ENCODE peak calls at places on chromosomes 2 and 18, in four cellular contexts. X, L, F and T are unnamed samples.

GRCh38 chr2:159111346-159111922 is 143.0 kb downstream of the TANC1 start:
- DNase-seq in X (peak), L (no peak), F (no peak), T (no peak)

GRCh38 chr2:37635359-37636208 is 35.9 kb downstream of the CDC42EP3 start:
- DNase-seq in F (peak), L (no peak), X (no peak), T (no peak)

GRCh38 chr2:178211943-178212342 is 17.6 kb downstream of the OSBPL6 start:
- DNase-seq in L (no peak), X (no peak), F (no peak), T (no peak)

GRCh38 chr2:50343157-50343821 is 688.6 kb downstream of the NRXN1 start:
- DNase-seq in F (no peak), X (no peak), L (no peak), T (no peak)

GRCh38 chr18:25467226-25468065 is 115.5 kb upstream of the ZNF521 start:
- DNase-seq in X (no peak), L (no peak), F (no peak), T (no peak)

GRCh38 chr2:234674781-234675201 is 177.9 kb upstream of the ARL4C start:
- DNase-seq in F (no peak), L (no peak), X (peak), T (no peak)

GRCh38 chr2:111196435-111196834 is 75.7 kb downstream of the BCL2L11 start:
- DNase-seq in L (no peak), X (no peak), F (no peak), T (no peak)

GRCh38 chr2:172655838-172656573 is 79.6 kb upstream of the RAPGEF4 start:
- DNase-seq in F (no peak), L (no peak), X (no peak), T (no peak)

GRCh38 chr2:203812294-203813221 is 55.0 kb upstream of the CTLA4 start:
- DNase-seq in L (no peak), X (peak), F (no peak), T (no peak)

GRCh38 chr2:29115797-29116781 is 874 bp downstream of the CLIP4 start:
- DNase-seq in X (no peak), L (no peak), F (peak), T (peak)

GRCh38 chr2:7225848-7226247 is 308.6 kb downstream of the RNF144A start:
- DNase-seq in F (no peak), X (no peak), L (no peak), T (no peak)

GRCh38 chr18:59141294-59142068 is 1.8 kb downstream of the SEC11C start:
- DNase-seq in X (peak), L (no peak), F (no peak), T (no peak)

GRCh38 chr2:202604699-202605098 is 30.1 kb upstream of the FAM117B start:
- DNase-seq in L (no peak), X (no peak), F (peak), T (no peak)

GRCh38 chr2:100796499-100797100 is 23.3 kb upstream of the NPAS2 start:
- DNase-seq in L (no peak), X (peak), F (no peak), T (no peak)

GRCh38 chr2:30037016-30037415 is 109.8 kb upstream of the YPEL5 start:
- DNase-seq in X (no peak), F (no peak), L (no peak), T (no peak)

GRCh38 chr2:127641846-127642510 is 4.0 kb upstream of the GPR17 start:
- DNase-seq in X (no peak), F (no peak), L (no peak), T (no peak)

GRCh38 chr2:185245216-185245615 is 493.4 kb upstream of the FSIP2 start:
- DNase-seq in L (no peak), F (no peak), X (no peak), T (no peak)

GRCh38 chr18:69172046-69172445 is 228.6 kb upstream of the DOK6 start:
- DNase-seq in X (no peak), F (no peak), L (no peak), T (no peak)

GRCh38 chr18:44520981-44521672 is 159.6 kb upstream of the SETBP1 start:
- DNase-seq in L (no peak), F (no peak), X (no peak), T (no peak)

GRCh38 chr2:215637658-215638057 is 201.8 kb upstream of the FN1 start:
- DNase-seq in X (no peak), L (no peak), F (no peak), T (no peak)

GRCh38 chr2:67790622-67791021 is 272.2 kb downstream of the C1D start:
- DNase-seq in X (no peak), L (no peak), F (no peak), T (no peak)

GRCh38 chr2:160306985-160307384 is 106.9 kb upstream of the ITGB6 start:
- DNase-seq in X (no peak), F (no peak), L (no peak), T (no peak)

GRCh38 chr2:183105402-183106134 is 18.7 kb upstream of the NUP35 start:
- DNase-seq in L (no peak), X (no peak), F (no peak), T (no peak)

GRCh38 chr2:72815655-72816268 is 10.1 kb downstream of the EXOC6B start:
- DNase-seq in L (peak), X (peak), F (no peak), T (no peak)

GRCh38 chr2:101200714-101201113 is 49.5 kb upstream of the TBC1D8 start:
- DNase-seq in F (no peak), L (no peak), X (no peak), T (no peak)

GRCh38 chr2:22703286-22703925 is 681.6 kb upstream of the KLHL29 start:
- DNase-seq in L (no peak), F (no peak), X (no peak), T (no peak)

GRCh38 chr18:57209697-57210096 is 62.8 kb downstream of the BOD1L2 start:
- DNase-seq in L (no peak), F (no peak), X (no peak), T (no peak)

GRCh38 chr2:149645391-149645790 is 57.8 kb upstream of the MMADHC start:
- DNase-seq in F (no peak), X (no peak), L (no peak), T (no peak)

GRCh38 chr2:186852508-186852907 is 3.5 kb upstream of the ZSWIM2 start:
- DNase-seq in L (no peak), F (no peak), X (no peak), T (no peak)

GRCh38 chr2:147164563-147164962 is 680.3 kb upstream of the ACVR2A start:
- DNase-seq in F (no peak), X (no peak), L (no peak), T (no peak)

GRCh38 chr2:221212105-221212504 is 360.0 kb downstream of the EPHA4 start:
- DNase-seq in F (no peak), X (no peak), L (no peak), T (no peak)

GRCh38 chr2:235468978-235469694 is 24.7 kb upstream of the AGAP1 start:
- DNase-seq in F (no peak), X (no peak), L (peak), T (peak)

GRCh38 chr2:115297056-115297455 is 854.6 kb downstream of the DPP10 start:
- DNase-seq in F (no peak), X (no peak), L (no peak), T (no peak)

GRCh38 chr2:129935118-129935517 is 44.3 kb upstream of the RAB6C start:
- DNase-seq in X (no peak), L (no peak), F (no peak), T (no peak)

GRCh38 chr2:151264157-151264835 is 2.6 kb upstream of the RBM43 start:
- DNase-seq in L (peak), X (peak), F (no peak), T (no peak)

DNA sequence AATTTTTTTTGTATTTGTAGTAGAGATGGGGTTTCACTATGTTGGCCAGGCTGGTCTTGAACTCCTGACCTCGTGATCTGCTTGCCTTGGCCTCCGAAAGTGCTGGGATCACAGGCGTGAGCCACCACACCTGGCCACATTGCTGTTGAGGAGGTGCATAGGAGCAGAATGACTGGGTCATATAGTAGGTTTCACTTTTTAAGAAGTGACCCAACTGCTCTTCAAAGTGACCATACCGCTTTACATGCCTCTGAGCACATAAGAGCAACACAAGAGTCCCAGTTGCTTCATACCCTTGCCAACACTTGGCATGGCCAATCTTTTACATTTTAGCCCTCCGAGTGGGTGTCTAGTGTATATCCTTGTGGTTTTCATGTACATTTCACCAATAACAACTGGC is 28.9 kb downstream of the RRM2 start:
- DNase-seq in L (no peak), X (no peak), F (no peak), T (no peak)
- TF ChIP-seq SP1 in L (no peak), X (no peak), F (no peak), T (no peak)

GRCh38 chr18:52001106-52001505 is 338.9 kb upstream of the DCC start:
- DNase-seq in X (no peak), F (no peak), L (no peak), T (no peak)
- TF ChIP-seq TARDBP in X (no peak), F (no peak), L (no peak), T (no peak)

DNA sequence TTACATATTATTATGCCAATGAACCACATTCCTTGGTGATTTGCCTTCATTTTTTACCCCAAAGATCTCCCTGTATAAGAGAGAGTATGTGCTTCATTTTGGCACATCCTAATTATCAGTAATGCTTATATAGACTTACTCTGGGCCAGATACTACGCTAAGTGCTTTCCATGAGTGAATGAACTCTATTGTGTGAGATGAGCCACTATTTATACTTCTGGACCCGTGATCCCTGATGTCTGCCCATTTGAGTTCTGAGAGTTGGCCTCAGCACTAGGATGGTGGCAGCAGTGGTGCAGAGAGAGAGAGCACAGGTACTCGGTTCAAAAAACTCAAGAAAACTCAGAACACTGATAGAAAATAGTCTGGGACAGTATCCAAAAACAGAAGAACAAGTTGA is 17.4 kb upstream of the KCMF1 start:
- DNase-seq in L (no peak), F (no peak), X (peak), T (no peak)
- TF ChIP-seq FOXK2 in L (no peak), F (no peak), X (no peak), T (no peak)

DNA sequence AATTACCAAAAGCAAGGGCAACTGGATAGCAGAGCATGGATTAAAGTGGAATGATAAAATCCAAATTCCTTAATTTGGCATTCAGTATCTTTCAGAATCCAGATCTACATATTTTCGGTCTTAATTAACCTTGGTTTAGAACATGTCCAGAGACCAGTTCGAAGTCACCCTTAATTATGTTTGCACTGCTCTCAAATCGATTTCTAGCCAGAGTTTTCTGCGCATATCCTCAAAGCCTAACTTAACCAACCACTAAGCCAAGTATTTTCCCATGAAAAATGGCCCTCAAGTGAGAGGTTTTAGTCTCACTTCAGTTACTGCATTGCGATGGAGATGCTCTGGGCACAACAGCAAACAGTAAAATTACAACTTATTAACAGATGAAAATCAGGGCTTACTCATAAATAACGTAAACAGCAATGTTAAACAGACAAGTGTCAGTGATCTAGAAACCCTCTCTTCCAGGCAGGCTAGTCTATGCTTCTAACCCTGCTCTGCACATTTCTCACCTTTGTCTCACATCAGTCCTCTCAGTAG is 4.5 kb downstream of the RTN4 start:
- DNase-seq in L (no peak), X (peak), F (no peak), T (no peak)
- TF ChIP-seq SP1 in L (no peak), X (no peak), F (no peak), T (no peak)

GRCh38 chr18:63292844-63293683 is 26.5 kb downstream of the BCL2 start:
- DNase-seq in X (no peak), L (no peak), F (no peak), T (no peak)
- TF ChIP-seq TARDBP in X (no peak), L (no peak), F (no peak), T (no peak)

DNA sequence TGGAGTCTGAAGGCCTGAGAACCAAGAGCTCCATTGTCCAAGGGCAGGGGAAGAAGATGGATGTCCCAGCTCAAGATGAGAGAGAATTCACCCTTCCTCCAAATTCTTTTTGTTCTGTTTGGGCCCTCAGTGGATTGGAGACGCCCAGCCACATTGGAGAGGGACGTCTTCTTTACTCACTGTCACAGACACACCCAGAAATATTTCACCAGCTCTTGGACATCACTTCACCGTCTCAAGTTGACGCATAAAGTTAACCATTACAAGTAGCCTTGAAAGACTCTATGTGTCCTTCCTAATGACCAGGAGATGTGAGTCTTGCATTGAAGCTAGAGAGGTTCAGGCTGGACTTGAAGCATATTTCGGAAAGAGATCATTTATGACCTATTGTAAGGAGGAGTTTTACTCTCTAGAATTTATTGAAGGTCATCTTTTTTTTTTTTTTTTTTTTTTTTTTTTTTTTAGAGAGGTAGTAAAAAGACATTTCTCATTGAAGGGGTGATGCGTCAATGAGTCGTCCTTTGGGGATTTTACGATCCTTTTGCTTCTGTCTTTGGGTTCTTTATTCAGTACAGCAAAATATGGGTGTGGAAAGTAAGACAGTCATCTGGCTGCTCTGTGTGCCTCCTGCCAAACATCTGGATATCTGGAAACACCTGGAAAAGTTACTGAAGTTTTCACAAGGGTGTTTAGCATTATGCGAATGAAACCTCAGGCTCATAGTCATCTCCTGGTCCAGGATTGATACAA is 118.1 kb downstream of the PRPF40A start:
- DNase-seq in L (no peak), F (no peak), X (no peak), T (no peak)
- TF ChIP-seq FOXK2 in L (no peak), F (no peak), X (no peak), T (no peak)

GRCh38 chr2:226984461-226985226 is 148.8 kb downstream of the RHBDD1 start:
- DNase-seq in L (peak), F (peak), X (no peak), T (no peak)

GRCh38 chr2:226979004-226979403 is 143.2 kb downstream of the RHBDD1 start:
- DNase-seq in F (no peak), L (peak), X (no peak), T (no peak)

GRCh38 chr2:226981731-226982373 is 146.0 kb downstream of the RHBDD1 start:
- DNase-seq in L (peak), X (no peak), F (no peak), T (no peak)

GRCh38 chr2:226985227-226985946 is 149.5 kb downstream of the RHBDD1 start:
- DNase-seq in X (peak), F (peak), L (peak), T (peak)

DNA sequence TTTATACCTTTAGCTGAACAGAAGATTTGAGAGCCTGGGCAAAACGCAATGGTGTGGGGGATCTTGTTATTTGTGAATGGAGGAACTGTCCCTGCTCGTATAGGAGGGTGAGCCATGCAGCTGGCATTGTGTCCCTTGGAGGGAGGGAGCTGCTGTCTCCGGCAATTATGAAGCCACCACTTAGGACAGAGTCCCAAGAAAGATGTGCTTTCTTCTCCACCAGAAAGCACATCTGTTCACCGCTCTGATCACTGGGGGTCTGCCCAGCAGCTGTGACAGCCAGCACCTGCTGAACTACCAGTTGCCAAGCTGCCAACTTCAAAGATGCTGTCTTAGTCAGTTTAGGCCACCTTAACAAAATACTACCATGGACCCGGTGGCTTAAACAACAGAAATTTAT is 148.0 kb downstream of the RHBDD1 start:
- DNase-seq in X (no peak), F (no peak), L (no peak), T (no peak)
- TF ChIP-seq SP1 in X (no peak), F (no peak), L (no peak), T (no peak)